ENCODE peak calls at places on chromosome 14, in four cellular contexts. O is memory B cell; S is HEK293T; I is CD4-positive, alpha-beta T cell. R is an unnamed sample.

GRCh38 chr14:52700701-52701172 is 5.4 kb upstream of the ERO1A start:
- DNase-seq in O (no peak), S (no peak), I (no peak), R (no peak)

GRCh38 chr14:35384386-35385041 is 20.0 kb downstream of the NFKBIA start:
- DNase-seq in O (no peak), S (no peak), I (no peak), R (no peak)

GRCh38 chr14:97179573-97179972 is 382.4 kb downstream of the VRK1 start:
- DNase-seq in O (no peak), S (no peak), I (no peak), R (no peak)

GRCh38 chr14:103329421-103330347 is 4.4 kb upstream of the EIF5 start:
- DNase-seq in O (no peak), S (no peak), I (no peak), R (no peak)

GRCh38 chr14:25833341-25834121 is 764.3 kb downstream of the NOVA1 start:
- DNase-seq in O (no peak), S (peak; percentile 53), I (no peak), R (no peak)

GRCh38 chr14:92549853-92550244 is 36.3 kb downstream of the RIN3 start:
- DNase-seq in O (no peak), S (no peak), I (no peak), R (no peak)

GRCh38 chr14:76329951-76330350 is 46.0 kb upstream of the ESRRB start:
- DNase-seq in O (no peak), S (no peak), I (no peak), R (no peak)

GRCh38 chr14:51082394-51082793 is 12.5 kb downstream of the TRIM9 start:
- DNase-seq in O (no peak), S (no peak), I (no peak), R (no peak)

GRCh38 chr14:101357559-101358319 is 203.6 kb upstream of the DIO3 start:
- DNase-seq in O (no peak), S (no peak), I (no peak), R (no peak)

GRCh38 chr14:71050227-71050823 is 143.1 kb downstream of the PCNX1 start:
- DNase-seq in O (no peak), S (no peak), I (no peak), R (no peak)

GRCh38 chr14:76917759-76918175 is 91.6 kb downstream of the LRRC74A start:
- DNase-seq in O (no peak), S (no peak), I (no peak), R (no peak)

GRCh38 chr14:93056840-93057585 is 58.7 kb downstream of the ITPK1 start:
- DNase-seq in O (no peak), S (no peak), I (no peak), R (no peak)

GRCh38 chr14:23660290-23661226 is 24.4 kb downstream of the DHRS2 start:
- DNase-seq in O (no peak), S (no peak), I (no peak), R (no peak)

GRCh38 chr14:102547067-102547466 is 37.5 kb upstream of the ANKRD9 start:
- DNase-seq in O (no peak), S (no peak), I (no peak), R (no peak)

GRCh38 chr14:90429764-90430163 is 32.9 kb downstream of the CALM1 start:
- DNase-seq in O (no peak), S (no peak), I (no peak), R (no peak)

GRCh38 chr14:55711171-55711811 is 131.3 kb downstream of the KTN1 start:
- DNase-seq in O (no peak), S (no peak), I (no peak), R (no peak)

GRCh38 chr14:27721760-27722159 is 1044.8 kb upstream of the FOXG1 start:
- DNase-seq in O (no peak), S (no peak), I (no peak), R (no peak)

GRCh38 chr14:105876829-105877228 is 350.4 kb downstream of the TMEM121 start:
- DNase-seq in O (no peak), S (no peak), I (peak; percentile 20), R (no peak)